ENCODE peak calls at places on chromosomes 3 and 15, in seven cellular contexts. One of them, this sample, is unnamed.

GRCh38 chr15:40352221-40352901 is 1.5 kb downstream of the PHGR1 start:
- DNase-seq in fibroblast of lung: no peak
- DNase-seq in H7: no peak
- DNase-seq in body of pancreas: no peak
- DNase-seq in DMS53: peak
- DNase-seq in NCI-H446: no peak
- DNase-seq in pulmonary artery endothelial cell: no peak
- DNase-seq in this sample: no peak

GRCh38 chr3:136186850-136187249 is 9.3 kb downstream of the MSL2 start:
- DNase-seq in fibroblast of lung: peak
- DNase-seq in H7: no peak
- DNase-seq in body of pancreas: no peak
- DNase-seq in DMS53: no peak
- DNase-seq in NCI-H446: no peak
- DNase-seq in pulmonary artery endothelial cell: no peak
- DNase-seq in this sample: no peak

GRCh38 chr3:52405601-52406115 is 39.2 kb downstream of the SEMA3G start:
- DNase-seq in fibroblast of lung: no peak
- DNase-seq in H7: peak
- DNase-seq in body of pancreas: no peak
- DNase-seq in DMS53: no peak
- DNase-seq in NCI-H446: no peak
- DNase-seq in pulmonary artery endothelial cell: no peak
- DNase-seq in this sample: no peak

GRCh38 chr15:87121357-87121756 is 1041.7 kb downstream of the AGBL1 start:
- DNase-seq in fibroblast of lung: peak
- DNase-seq in H7: no peak
- DNase-seq in body of pancreas: no peak
- DNase-seq in DMS53: peak
- DNase-seq in NCI-H446: no peak
- DNase-seq in pulmonary artery endothelial cell: no peak
- DNase-seq in this sample: no peak

GRCh38 chr3:150721285-150722130 is 17.8 kb upstream of the ERICH6 start:
- DNase-seq in fibroblast of lung: peak
- DNase-seq in H7: peak
- DNase-seq in body of pancreas: no peak
- DNase-seq in DMS53: peak
- DNase-seq in NCI-H446: peak
- DNase-seq in pulmonary artery endothelial cell: no peak
- DNase-seq in this sample: peak

GRCh38 chr3:62667714-62668113 is 207.5 kb downstream of the CADPS start:
- DNase-seq in fibroblast of lung: no peak
- DNase-seq in H7: peak
- DNase-seq in body of pancreas: no peak
- DNase-seq in DMS53: peak
- DNase-seq in NCI-H446: no peak
- DNase-seq in pulmonary artery endothelial cell: no peak
- DNase-seq in this sample: peak

GRCh38 chr3:82133070-82133606 is 371.7 kb upstream of the GBE1 start:
- DNase-seq in fibroblast of lung: peak
- DNase-seq in H7: peak
- DNase-seq in body of pancreas: peak
- DNase-seq in DMS53: peak
- DNase-seq in NCI-H446: peak
- DNase-seq in pulmonary artery endothelial cell: peak
- DNase-seq in this sample: peak

GRCh38 chr3:104291437-104291851 is 1075.3 kb upstream of the ALCAM start:
- DNase-seq in fibroblast of lung: peak
- DNase-seq in H7: no peak
- DNase-seq in body of pancreas: no peak
- DNase-seq in DMS53: no peak
- DNase-seq in NCI-H446: no peak
- DNase-seq in pulmonary artery endothelial cell: no peak
- DNase-seq in this sample: peak

GRCh38 chr3:58660998-58661397 is 5.6 kb downstream of the FAM3D start:
- DNase-seq in fibroblast of lung: no peak
- DNase-seq in H7: no peak
- DNase-seq in body of pancreas: no peak
- DNase-seq in DMS53: no peak
- DNase-seq in NCI-H446: no peak
- DNase-seq in pulmonary artery endothelial cell: no peak
- DNase-seq in this sample: no peak

GRCh38 chr3:24812116-24812515 is 317.5 kb upstream of the THRB start:
- DNase-seq in fibroblast of lung: no peak
- DNase-seq in H7: no peak
- DNase-seq in body of pancreas: no peak
- DNase-seq in DMS53: peak
- DNase-seq in NCI-H446: no peak
- DNase-seq in pulmonary artery endothelial cell: no peak
- DNase-seq in this sample: no peak

GRCh38 chr3:160886421-160886820 is 130.4 kb downstream of the PPM1L start:
- DNase-seq in fibroblast of lung: no peak
- DNase-seq in H7: no peak
- DNase-seq in body of pancreas: no peak
- DNase-seq in DMS53: no peak
- DNase-seq in NCI-H446: no peak
- DNase-seq in pulmonary artery endothelial cell: no peak
- DNase-seq in this sample: no peak

GRCh38 chr15:81015595-81016252 is 15.0 kb downstream of the TLNRD1 start:
- DNase-seq in fibroblast of lung: no peak
- DNase-seq in H7: no peak
- DNase-seq in body of pancreas: peak
- DNase-seq in DMS53: no peak
- DNase-seq in NCI-H446: no peak
- DNase-seq in pulmonary artery endothelial cell: no peak
- DNase-seq in this sample: no peak

GRCh38 chr15:101318810-101319200 is 23.8 kb upstream of the SNRPA1 start:
- DNase-seq in fibroblast of lung: no peak
- DNase-seq in H7: no peak
- DNase-seq in body of pancreas: no peak
- DNase-seq in DMS53: no peak
- DNase-seq in NCI-H446: no peak
- DNase-seq in pulmonary artery endothelial cell: no peak
- DNase-seq in this sample: no peak

GRCh38 chr3:50194128-50194902 is 2.9 kb downstream of the GNAT1 start:
- DNase-seq in fibroblast of lung: peak
- DNase-seq in H7: peak
- DNase-seq in body of pancreas: peak
- DNase-seq in DMS53: no peak
- DNase-seq in NCI-H446: no peak
- DNase-seq in pulmonary artery endothelial cell: no peak
- DNase-seq in this sample: peak

GRCh38 chr3:157160652-157161480 is 919 bp upstream of the CCNL1 start:
- DNase-seq in fibroblast of lung: peak
- DNase-seq in H7: peak
- DNase-seq in body of pancreas: peak
- DNase-seq in DMS53: peak
- DNase-seq in NCI-H446: peak
- DNase-seq in pulmonary artery endothelial cell: peak
- DNase-seq in this sample: peak

GRCh38 chr3:183094711-183095110 is 4.6 kb downstream of the MCCC1 start:
- DNase-seq in fibroblast of lung: no peak
- DNase-seq in H7: no peak
- DNase-seq in body of pancreas: peak
- DNase-seq in DMS53: peak
- DNase-seq in NCI-H446: no peak
- DNase-seq in pulmonary artery endothelial cell: no peak
- DNase-seq in this sample: no peak

GRCh38 chr15:78840661-78841060 is 29.4 kb upstream of the ADAMTS7 start:
- DNase-seq in fibroblast of lung: peak
- DNase-seq in H7: no peak
- DNase-seq in body of pancreas: no peak
- DNase-seq in DMS53: peak
- DNase-seq in NCI-H446: no peak
- DNase-seq in pulmonary artery endothelial cell: no peak
- DNase-seq in this sample: no peak

GRCh38 chr3:102269401-102269800 is 165.4 kb upstream of the ZPLD1 start:
- DNase-seq in fibroblast of lung: no peak
- DNase-seq in H7: no peak
- DNase-seq in body of pancreas: no peak
- DNase-seq in DMS53: no peak
- DNase-seq in NCI-H446: no peak
- DNase-seq in pulmonary artery endothelial cell: no peak
- DNase-seq in this sample: no peak

GRCh38 chr15:29268706-29269484 is 727 bp downstream of the NSMCE3 start:
- DNase-seq in fibroblast of lung: peak
- DNase-seq in H7: peak
- DNase-seq in body of pancreas: peak
- DNase-seq in DMS53: peak
- DNase-seq in NCI-H446: no peak
- DNase-seq in pulmonary artery endothelial cell: no peak
- DNase-seq in this sample: peak

GRCh38 chr15:50786871-50787270 is 21.4 kb upstream of the SPPL2A start:
- DNase-seq in fibroblast of lung: no peak
- DNase-seq in H7: no peak
- DNase-seq in body of pancreas: no peak
- DNase-seq in DMS53: no peak
- DNase-seq in NCI-H446: no peak
- DNase-seq in pulmonary artery endothelial cell: no peak
- DNase-seq in this sample: no peak

GRCh38 chr3:137116619-137117018 is 158.8 kb downstream of the IL20RB start:
- DNase-seq in fibroblast of lung: no peak
- DNase-seq in H7: no peak
- DNase-seq in body of pancreas: no peak
- DNase-seq in DMS53: no peak
- DNase-seq in NCI-H446: no peak
- DNase-seq in pulmonary artery endothelial cell: no peak
- DNase-seq in this sample: no peak

GRCh38 chr15:58628206-58629057 is 121.1 kb downstream of the ADAM10 start:
- DNase-seq in fibroblast of lung: peak
- DNase-seq in H7: no peak
- DNase-seq in body of pancreas: no peak
- DNase-seq in DMS53: no peak
- DNase-seq in NCI-H446: no peak
- DNase-seq in pulmonary artery endothelial cell: no peak
- DNase-seq in this sample: no peak

GRCh38 chr15:94546838-94547237 is 315.5 kb downstream of the MCTP2 start:
- DNase-seq in fibroblast of lung: no peak
- DNase-seq in H7: no peak
- DNase-seq in body of pancreas: no peak
- DNase-seq in DMS53: no peak
- DNase-seq in NCI-H446: no peak
- DNase-seq in pulmonary artery endothelial cell: no peak
- DNase-seq in this sample: no peak

GRCh38 chr3:29618395-29619291 is 337.8 kb downstream of the RBMS3 start:
- DNase-seq in fibroblast of lung: peak
- DNase-seq in H7: no peak
- DNase-seq in body of pancreas: no peak
- DNase-seq in DMS53: no peak
- DNase-seq in NCI-H446: no peak
- DNase-seq in pulmonary artery endothelial cell: no peak
- DNase-seq in this sample: no peak

GRCh38 chr3:155847993-155848392 is 6.2 kb downstream of the SLC33A1 start:
- DNase-seq in fibroblast of lung: no peak
- DNase-seq in H7: no peak
- DNase-seq in body of pancreas: no peak
- DNase-seq in DMS53: no peak
- DNase-seq in NCI-H446: no peak
- DNase-seq in pulmonary artery endothelial cell: no peak
- DNase-seq in this sample: no peak

GRCh38 chr15:60758961-60759729 is 280.2 kb upstream of the ICE2 start:
- DNase-seq in fibroblast of lung: peak
- DNase-seq in H7: no peak
- DNase-seq in body of pancreas: no peak
- DNase-seq in DMS53: no peak
- DNase-seq in NCI-H446: no peak
- DNase-seq in pulmonary artery endothelial cell: no peak
- DNase-seq in this sample: no peak

GRCh38 chr3:194112120-194113106 is 23.5 kb upstream of the HES1 start:
- DNase-seq in fibroblast of lung: peak
- DNase-seq in H7: peak
- DNase-seq in body of pancreas: peak
- DNase-seq in DMS53: peak
- DNase-seq in NCI-H446: no peak
- DNase-seq in pulmonary artery endothelial cell: no peak
- DNase-seq in this sample: no peak

GRCh38 chr15:93019091-93019490 is 69.9 kb downstream of the RGMA start:
- DNase-seq in fibroblast of lung: no peak
- DNase-seq in H7: no peak
- DNase-seq in body of pancreas: no peak
- DNase-seq in DMS53: no peak
- DNase-seq in NCI-H446: no peak
- DNase-seq in pulmonary artery endothelial cell: no peak
- DNase-seq in this sample: no peak

GRCh38 chr3:103949690-103950089 is 1417.0 kb upstream of the ALCAM start:
- DNase-seq in fibroblast of lung: peak
- DNase-seq in H7: no peak
- DNase-seq in body of pancreas: no peak
- DNase-seq in DMS53: no peak
- DNase-seq in NCI-H446: no peak
- DNase-seq in pulmonary artery endothelial cell: no peak
- DNase-seq in this sample: no peak

GRCh38 chr3:110343376-110343775 is 728.2 kb upstream of the NECTIN3 start:
- DNase-seq in fibroblast of lung: peak
- DNase-seq in H7: no peak
- DNase-seq in body of pancreas: no peak
- DNase-seq in DMS53: no peak
- DNase-seq in NCI-H446: no peak
- DNase-seq in pulmonary artery endothelial cell: peak
- DNase-seq in this sample: no peak

GRCh38 chr3:171239757-171240503 is 213.4 kb upstream of the SLC2A2 start:
- DNase-seq in fibroblast of lung: no peak
- DNase-seq in H7: no peak
- DNase-seq in body of pancreas: no peak
- DNase-seq in DMS53: peak
- DNase-seq in NCI-H446: no peak
- DNase-seq in pulmonary artery endothelial cell: no peak
- DNase-seq in this sample: no peak

GRCh38 chr3:58111513-58112184 is 99.1 kb downstream of the DNASE1L3 start:
- DNase-seq in fibroblast of lung: no peak
- DNase-seq in H7: no peak
- DNase-seq in body of pancreas: peak
- DNase-seq in DMS53: peak
- DNase-seq in NCI-H446: no peak
- DNase-seq in pulmonary artery endothelial cell: no peak
- DNase-seq in this sample: no peak

GRCh38 chr3:105752791-105753415 is 115.9 kb downstream of the CBLB start:
- DNase-seq in fibroblast of lung: peak
- DNase-seq in H7: no peak
- DNase-seq in body of pancreas: no peak
- DNase-seq in DMS53: no peak
- DNase-seq in NCI-H446: no peak
- DNase-seq in pulmonary artery endothelial cell: no peak
- DNase-seq in this sample: peak

GRCh38 chr3:13018039-13018431 is 55.2 kb downstream of the IQSEC1 start:
- DNase-seq in fibroblast of lung: no peak
- DNase-seq in H7: peak
- DNase-seq in body of pancreas: peak
- DNase-seq in DMS53: no peak
- DNase-seq in NCI-H446: no peak
- DNase-seq in pulmonary artery endothelial cell: no peak
- DNase-seq in this sample: no peak

GRCh38 chr3:146250449-146251382 is at the start of gene PLSCR4:
- DNase-seq in fibroblast of lung: peak
- DNase-seq in H7: peak
- DNase-seq in body of pancreas: peak
- DNase-seq in DMS53: peak
- DNase-seq in NCI-H446: peak
- DNase-seq in pulmonary artery endothelial cell: peak
- DNase-seq in this sample: no peak

GRCh38 chr3:141659821-141660597 is 78.1 kb upstream of the RNF7 start:
- DNase-seq in fibroblast of lung: peak
- DNase-seq in H7: peak
- DNase-seq in body of pancreas: peak
- DNase-seq in DMS53: peak
- DNase-seq in NCI-H446: no peak
- DNase-seq in pulmonary artery endothelial cell: no peak
- DNase-seq in this sample: no peak

GRCh38 chr3:196662033-196662432 is 22.5 kb downstream of the NRROS start:
- DNase-seq in fibroblast of lung: no peak
- DNase-seq in H7: no peak
- DNase-seq in body of pancreas: no peak
- DNase-seq in DMS53: peak
- DNase-seq in NCI-H446: no peak
- DNase-seq in pulmonary artery endothelial cell: no peak
- DNase-seq in this sample: no peak

GRCh38 chr3:170780955-170781354 is 89.0 kb downstream of the RPL22L1 start:
- DNase-seq in fibroblast of lung: no peak
- DNase-seq in H7: no peak
- DNase-seq in body of pancreas: no peak
- DNase-seq in DMS53: peak
- DNase-seq in NCI-H446: no peak
- DNase-seq in pulmonary artery endothelial cell: no peak
- DNase-seq in this sample: no peak

This sample was measured in DND-41.